ENCODE peak calls at places on chromosomes 11 and 22, in four cellular contexts. V is lower leg skin, P is sigmoid colon, R is epithelial cell of esophagus. W is an unnamed sample.

GRCh38 chr11:44307340-44308099 is 2.4 kb downstream of the ALX4 start:
- DNase-seq in P (no peak), R (no peak), V (no peak), W (no peak)

GRCh38 chr22:31212783-31213626 is 907 bp downstream of the LIMK2 start:
- DNase-seq in V (no peak), R (no peak), P (no peak), W (no peak)

GRCh38 chr11:109644158-109644557 is 222.2 kb downstream of the C11orf87 start:
- DNase-seq in R (no peak), P (no peak), V (peak; percentile 35), W (peak; percentile 4)

GRCh38 chr11:85444479-85444878 is 182.7 kb downstream of the DLG2 start:
- DNase-seq in P (no peak), V (no peak), R (no peak), W (no peak)

GRCh38 chr11:1382831-1383607 is 6.7 kb upstream of the BRSK2 start:
- DNase-seq in P (peak; percentile 94), R (peak; percentile 62), V (peak; percentile 45), W (peak; percentile 54)

GRCh38 chr11:72589802-72590761 is 84.1 kb downstream of the PDE2A start:
- DNase-seq in R (peak; percentile 48), V (no peak), P (no peak), W (peak; percentile 38)

GRCh38 chr22:21855715-21856114 is 11.7 kb downstream of the MAPK1 start:
- DNase-seq in V (no peak), R (no peak), P (no peak), W (no peak)

GRCh38 chr11:75853971-75854370 is 39.0 kb downstream of the UVRAG start:
- DNase-seq in V (no peak), P (no peak), R (peak; percentile 87), W (peak; percentile 78)

GRCh38 chr11:44779736-44780520 is 53.2 kb downstream of the TSPAN18 start:
- DNase-seq in V (no peak), R (no peak), P (peak; percentile 30), W (no peak)

GRCh38 chr11:3046190-3046589 is 11.0 kb downstream of the CARS1 start:
- DNase-seq in P (no peak), V (no peak), R (no peak), W (no peak)

GRCh38 chr11:75399344-75400109 is at the start of gene RPS3:
- DNase-seq in R (peak; percentile 93), P (peak; percentile 95), V (peak; percentile 92), W (peak; percentile 93)

GRCh38 chr11:1292644-1293618 is 16.5 kb downstream of the TOLLIP start:
- DNase-seq in V (no peak), R (no peak), P (peak; percentile 56), W (no peak)

GRCh38 chr22:45832959-45833580 is 143.9 kb downstream of the WNT7B start:
- DNase-seq in P (no peak), V (no peak), R (peak; percentile 81), W (no peak)

GRCh38 chr22:45832180-45832579 is 144.8 kb downstream of the WNT7B start:
- DNase-seq in V (no peak), P (no peak), R (peak; percentile 57), W (no peak)

GRCh38 chr22:45834241-45834640 is 142.7 kb downstream of the WNT7B start:
- DNase-seq in V (no peak), P (no peak), R (no peak), W (no peak)

GRCh38 chr22:45834795-45835194 is 142.2 kb downstream of the WNT7B start:
- DNase-seq in P (no peak), R (no peak), V (no peak), W (no peak)

DNA sequence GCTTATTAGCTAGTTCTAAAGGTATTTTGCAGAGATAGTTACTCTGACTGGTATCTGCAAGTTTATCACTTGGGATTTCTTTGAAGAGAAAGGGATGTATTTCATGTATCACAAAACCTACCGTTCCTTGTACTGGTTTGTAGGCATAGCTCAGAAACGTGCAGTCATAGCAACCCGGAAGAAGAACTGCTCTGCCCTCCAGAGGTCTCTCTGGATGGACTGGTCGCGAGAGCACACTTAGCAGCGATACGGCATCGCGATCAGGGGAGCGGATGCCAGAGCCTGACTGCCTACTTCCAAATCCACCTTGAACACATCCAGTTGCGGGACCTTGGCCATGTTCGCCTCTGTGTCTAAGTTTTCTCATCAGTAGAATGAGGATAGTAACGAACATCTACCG is 143.3 kb downstream of the WNT7B start:
- DNase-seq in R (no peak), P (no peak), V (no peak), W (no peak)
- TF ChIP-seq CTCF in R (no peak), P (no peak), V (no peak), W (no peak)

GRCh38 chr11:62392944-62393628 is 25.7 kb upstream of the SCGB1A1 start:
- DNase-seq in R (peak; percentile 53), P (no peak), V (no peak), W (peak; percentile 44)
- TF ChIP-seq CTCF in R (peak; percentile 36), P (no peak), V (no peak), W (peak; percentile 25)

DNA sequence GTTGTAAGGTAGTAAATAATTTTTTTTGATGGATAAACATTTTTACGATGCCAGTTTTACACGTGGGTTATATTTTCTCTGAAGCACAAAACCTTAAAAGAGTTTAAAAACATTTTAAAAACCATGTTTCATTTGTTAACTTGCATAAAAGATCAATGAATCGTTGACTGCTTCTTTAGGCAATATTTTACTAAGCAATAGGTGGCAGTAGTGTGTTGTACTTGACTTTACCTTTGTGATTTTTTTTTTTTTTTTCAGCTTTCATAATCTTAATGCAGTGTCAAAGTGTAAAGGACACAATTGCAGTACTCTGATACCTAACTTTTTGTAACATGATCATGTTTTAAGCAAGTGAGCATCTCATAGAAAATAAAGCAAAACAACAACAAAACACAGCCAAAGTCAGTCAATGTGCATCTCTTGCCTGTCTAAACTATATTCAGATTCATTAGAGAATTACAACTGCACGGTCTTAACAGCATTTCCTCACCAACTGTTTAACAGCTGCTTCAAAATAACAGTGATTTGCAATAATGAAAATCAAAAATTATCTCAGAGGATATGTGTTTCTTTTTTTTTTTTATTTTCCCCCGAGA is 27.7 kb downstream of the DNAJC24 start:
- DNase-seq in P (no peak), V (no peak), R (peak; percentile 38), W (peak; percentile 31)
- TF ChIP-seq CTCF in P (peak; percentile 29), V (no peak), R (peak; percentile 42), W (peak; percentile 54)

DNA sequence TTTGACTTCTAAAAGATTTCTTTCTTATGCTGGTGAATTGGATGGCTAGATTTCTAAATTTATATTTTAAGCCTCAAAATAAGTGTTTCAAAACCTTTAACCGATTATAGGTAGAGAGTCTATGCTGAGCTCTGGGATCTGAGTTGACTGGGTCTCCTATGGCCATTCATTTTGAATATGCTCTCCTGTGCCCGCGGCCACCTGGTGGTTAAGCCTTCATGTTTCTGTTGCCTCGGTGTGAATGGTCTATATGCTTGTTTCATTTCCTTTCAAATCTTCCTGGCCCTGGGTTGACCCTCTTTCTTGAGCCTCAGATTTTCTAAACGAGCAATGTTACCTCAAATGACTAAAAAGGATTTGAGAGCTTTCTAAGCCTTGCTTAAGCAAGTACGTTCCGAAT is 789.3 kb upstream of the KIRREL3 start:
- DNase-seq in V (no peak), R (peak; percentile 15), P (no peak), W (peak; percentile 57)
- TF ChIP-seq CTCF in V (no peak), R (peak; percentile 41), P (no peak), W (peak; percentile 29)

GRCh38 chr11:33718441-33718840 is 17.8 kb downstream of the CD59 start:
- DNase-seq in R (no peak), P (no peak), V (no peak), W (no peak)

GRCh38 chr11:33719587-33719986 is 16.6 kb downstream of the CD59 start:
- DNase-seq in R (peak; percentile 51), V (no peak), P (no peak), W (no peak)

GRCh38 chr11:33713914-33714398 is 13.3 kb upstream of the C11orf91 start:
- DNase-seq in P (no peak), V (no peak), R (no peak), W (no peak)

GRCh38 chr11:33713162-33713913 is 12.7 kb upstream of the C11orf91 start:
- DNase-seq in R (no peak), P (no peak), V (no peak), W (no peak)

DNA sequence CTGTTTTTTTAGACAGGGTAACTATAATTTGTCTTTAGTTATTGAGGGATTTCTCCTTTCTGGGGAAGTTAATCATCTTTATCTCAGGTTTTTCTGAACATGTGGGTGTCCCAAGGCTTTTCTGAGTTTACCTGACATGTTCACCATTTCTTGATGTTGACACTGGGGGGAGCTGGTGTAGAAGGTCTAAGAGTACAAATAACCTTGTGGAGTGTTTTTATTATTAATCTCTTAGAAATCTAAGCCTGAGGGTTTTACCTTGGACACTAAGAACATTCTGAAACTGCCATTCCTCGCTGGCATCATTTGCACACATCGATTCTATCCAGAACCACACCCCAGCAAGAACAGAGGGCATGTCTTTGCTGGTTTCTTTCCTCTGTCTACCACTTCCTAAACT is 15.6 kb upstream of the C11orf91 start:
- DNase-seq in V (no peak), P (no peak), R (peak; percentile 78), W (peak; percentile 86)
- TF ChIP-seq CTCF in V (no peak), P (no peak), R (peak; percentile 52), W (peak; percentile 45)

GRCh38 chr22:27989758-27990450 is 70.8 kb upstream of the PITPNB start:
- DNase-seq in P (peak; percentile 59), V (no peak), R (no peak), W (no peak)

GRCh38 chr22:27992294-27993165 is 73.5 kb upstream of the PITPNB start:
- DNase-seq in V (no peak), P (peak; percentile 60), R (no peak), W (no peak)

GRCh38 chr22:27990451-27990840 is 71.4 kb upstream of the PITPNB start:
- DNase-seq in P (peak; percentile 46), V (no peak), R (no peak), W (no peak)

GRCh38 chr22:27991586-27992293 is 72.7 kb upstream of the PITPNB start:
- DNase-seq in R (no peak), P (peak; percentile 33), V (no peak), W (no peak)

DNA sequence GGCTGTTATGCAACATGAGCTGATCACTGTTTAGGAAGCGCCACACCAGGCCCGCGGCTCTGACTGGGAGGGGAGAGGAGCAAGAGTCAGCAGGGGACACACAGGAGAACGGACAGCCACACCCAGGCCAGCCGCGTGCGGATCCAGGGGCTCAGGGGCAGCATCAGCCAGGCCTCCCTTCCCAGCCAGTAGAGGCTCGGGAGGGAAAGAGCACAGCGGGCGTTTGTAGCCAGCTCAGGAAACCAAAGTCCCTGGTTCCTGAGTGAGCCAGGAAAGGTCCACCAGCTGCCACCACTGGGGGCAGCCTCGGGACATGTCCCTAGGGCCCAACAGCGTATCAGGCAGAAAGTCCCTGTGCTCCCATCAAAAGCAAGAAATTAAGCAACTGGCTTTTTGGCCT is 71.8 kb upstream of the PITPNB start:
- DNase-seq in P (peak; percentile 88), V (no peak), R (peak; percentile 10), W (peak; percentile 14)
- TF ChIP-seq CTCF in P (peak; percentile 29), V (no peak), R (peak; percentile 42), W (peak; percentile 29)